ENCODE peak calls at places on chromosomes 1 and 21, in eight cellular contexts. I is left cardiac atrium, X is mucosa of gallbladder, E is KBM-7, Q is T-helper 2 cell, J is nephron progenitor cell, H is EL, G is ELR. Z is an unnamed sample.

GRCh38 chr1:204917802-204918201 is 47.1 kb downstream of the NFASC start:
- DNase-seq in I (no peak), X (no peak), E (no peak), Q (no peak), J (no peak), H (no peak), G (no peak), Z (no peak)

GRCh38 chr21:17371470-17371869 is 141.4 kb upstream of the CXADR start:
- DNase-seq in I (no peak), X (no peak), E (no peak), Q (no peak), J (no peak), H (peak; percentile 85), G (peak; percentile 94), Z (no peak)

GRCh38 chr1:210214573-210215409 is 17.8 kb upstream of the SERTAD4 start:
- DNase-seq in I (no peak), X (no peak), E (no peak), Q (no peak), J (no peak), H (peak; percentile 18), G (peak; percentile 52), Z (no peak)

GRCh38 chr1:4379451-4380175 is 274.8 kb upstream of the AJAP1 start:
- DNase-seq in I (no peak), X (no peak), E (no peak), Q (no peak), J (no peak), H (no peak), G (peak; percentile 0), Z (no peak)

GRCh38 chr1:82517586-82517985 is 716.9 kb downstream of the ADGRL2 start:
- DNase-seq in I (peak; percentile 60), X (peak; percentile 40), E (no peak), Q (no peak), J (peak; percentile 26), H (peak; percentile 5), G (peak; percentile 0), Z (peak; percentile 26)

GRCh38 chr1:103525114-103525606 is 339 bp upstream of the RNPC3 start:
- DNase-seq in I (no peak), X (no peak), E (peak; percentile 62), Q (no peak), J (no peak), H (peak; percentile 59), G (peak; percentile 70), Z (peak; percentile 66)

GRCh38 chr1:184622136-184622823 is 132.4 kb downstream of the EDEM3 start:
- DNase-seq in I (peak; percentile 75), X (peak; percentile 35), E (no peak), Q (no peak), J (peak; percentile 64), H (peak; percentile 69), G (no peak), Z (no peak)

GRCh38 chr1:91827094-91828006 is 58.6 kb downstream of the TGFBR3 start:
- DNase-seq in I (peak; percentile 67), X (peak; percentile 61), E (no peak), Q (no peak), J (no peak), H (no peak), G (no peak), Z (no peak)

GRCh38 chr1:156908541-156908940 is 11.9 kb upstream of the LRRC71 start:
- DNase-seq in I (no peak), X (no peak), E (no peak), Q (no peak), J (no peak), H (no peak), G (no peak), Z (no peak)

GRCh38 chr1:217493290-217493689 is 137.6 kb downstream of the GPATCH2 start:
- DNase-seq in I (no peak), X (no peak), E (no peak), Q (no peak), J (no peak), H (peak; percentile 63), G (peak; percentile 66), Z (no peak)

GRCh38 chr1:226121587-226122400 is 59.3 kb downstream of the H3-3A start:
- DNase-seq in I (peak; percentile 66), X (peak; percentile 63), E (peak; percentile 84), Q (peak; percentile 69), J (peak; percentile 85), H (peak; percentile 55), G (peak; percentile 64), Z (peak; percentile 98)

GRCh38 chr1:174206148-174206826 is 47.0 kb downstream of the RABGAP1L start:
- DNase-seq in I (no peak), X (no peak), E (peak; percentile 49), Q (no peak), J (no peak), H (no peak), G (no peak), Z (no peak)

GRCh38 chr1:158028956-158029355 is 35.5 kb downstream of the KIRREL1 start:
- DNase-seq in I (no peak), X (no peak), E (no peak), Q (no peak), J (no peak), H (peak; percentile 65), G (peak; percentile 42), Z (no peak)

GRCh38 chr1:25744140-25744581 is 55.8 kb upstream of the SELENON start:
- DNase-seq in I (peak; percentile 72), X (peak; percentile 64), E (no peak), Q (no peak), J (peak; percentile 38), H (peak; percentile 43), G (peak; percentile 52), Z (peak; percentile 59)

GRCh38 chr1:209815931-209816338 is 10.0 kb upstream of the IRF6 start:
- DNase-seq in I (no peak), X (no peak), E (no peak), Q (no peak), J (no peak), H (no peak), G (no peak), Z (no peak)

GRCh38 chr1:119141020-119141424 is 569 bp upstream of the WARS2 start:
- DNase-seq in I (peak; percentile 25), X (no peak), E (no peak), Q (peak; percentile 16), J (peak; percentile 17), H (peak; percentile 31), G (peak; percentile 50), Z (no peak)

GRCh38 chr1:217525773-217526490 is 105.0 kb downstream of the GPATCH2 start:
- DNase-seq in I (no peak), X (no peak), E (no peak), Q (no peak), J (no peak), H (peak; percentile 43), G (peak; percentile 44), Z (no peak)

GRCh38 chr1:2321258-2321657 is 70.1 kb downstream of the MORN1 start:
- DNase-seq in I (no peak), X (no peak), E (no peak), Q (no peak), J (no peak), H (no peak), G (no peak), Z (no peak)

GRCh38 chr1:236980673-236981072 is 23.6 kb downstream of the MT1HL1 start:
- DNase-seq in I (no peak), X (no peak), E (no peak), Q (no peak), J (no peak), H (peak; percentile 2), G (no peak), Z (no peak)

GRCh38 chr1:55214903-55215193 is 316 bp downstream of the USP24 start:
- DNase-seq in I (peak; percentile 46), X (no peak), E (no peak), Q (no peak), J (peak; percentile 62), H (peak; percentile 59), G (peak; percentile 59), Z (no peak)

GRCh38 chr1:230123280-230124186 is 56.5 kb downstream of the GALNT2 start:
- DNase-seq in I (no peak), X (no peak), E (no peak), Q (no peak), J (no peak), H (no peak), G (no peak), Z (no peak)

GRCh38 chr1:228180271-228180987 is 14.8 kb downstream of the IBA57 start:
- DNase-seq in I (no peak), X (no peak), E (peak; percentile 31), Q (no peak), J (no peak), H (no peak), G (peak; percentile 34), Z (peak; percentile 41)

GRCh38 chr1:31263408-31263807 is 23.7 kb upstream of the NKAIN1 start:
- DNase-seq in I (no peak), X (no peak), E (no peak), Q (no peak), J (no peak), H (no peak), G (no peak), Z (no peak)

GRCh38 chr1:60972841-60973364 is 109.5 kb upstream of the NFIA start:
- DNase-seq in I (no peak), X (no peak), E (no peak), Q (no peak), J (no peak), H (peak; percentile 88), G (peak; percentile 77), Z (no peak)

GRCh38 chr1:156641761-156642264 is at the start of gene BCAN:
- DNase-seq in I (no peak), X (no peak), E (no peak), Q (no peak), J (peak; percentile 72), H (no peak), G (no peak), Z (peak; percentile 78)

GRCh38 chr1:22364764-22365163 is 86.9 kb upstream of the ZBTB40 start:
- DNase-seq in I (no peak), X (no peak), E (no peak), Q (no peak), J (no peak), H (no peak), G (no peak), Z (no peak)

GRCh38 chr1:196659471-196659870 is 7.6 kb downstream of the CFH start:
- DNase-seq in I (no peak), X (no peak), E (peak; percentile 20), Q (no peak), J (no peak), H (no peak), G (no peak), Z (no peak)

GRCh38 chr21:43859747-43860214 is 5.2 kb upstream of the AGPAT3 start:
- DNase-seq in I (no peak), X (no peak), E (no peak), Q (no peak), J (no peak), H (no peak), G (no peak), Z (no peak)

GRCh38 chr1:48678684-48679083 is 98.0 kb downstream of the BEND5 start:
- DNase-seq in I (no peak), X (no peak), E (no peak), Q (no peak), J (no peak), H (no peak), G (no peak), Z (no peak)

GRCh38 chr1:209335090-209335692 is 248.3 kb upstream of the CAMK1G start:
- DNase-seq in I (no peak), X (no peak), E (peak; percentile 14), Q (no peak), J (peak; percentile 51), H (peak; percentile 49), G (peak; percentile 58), Z (peak; percentile 43)

GRCh38 chr1:156927215-156928042 is 7.0 kb downstream of the LRRC71 start:
- DNase-seq in I (peak; percentile 80), X (peak; percentile 62), E (peak; percentile 77), Q (peak; percentile 50), J (peak; percentile 88), H (peak; percentile 78), G (peak; percentile 88), Z (peak; percentile 91)

Z was measured in D341Med.